ENCODE peak calls at places on chromosomes 16 and 17, in four cellular contexts. T, G, E and A are unnamed samples.

GRCh38 chr17:72295916-72296315 is 175.1 kb downstream of the SOX9 start:
- DNase-seq in E (no peak), T (no peak), G (no peak), A (no peak)

GRCh38 chr17:248337-249235 is 67.1 kb upstream of the DOC2B start:
- DNase-seq in G (no peak), T (no peak), E (no peak), A (no peak)

GRCh38 chr17:12591336-12591735 is 74.4 kb upstream of the MYOCD start:
- DNase-seq in E (peak; percentile 20), T (peak; percentile 25), G (no peak), A (no peak)

GRCh38 chr16:15653227-15653626 is 3.2 kb downstream of the NDE1 start:
- DNase-seq in E (no peak), T (peak; percentile 69), G (no peak), A (no peak)

GRCh38 chr16:28875134-28876015 is 2.9 kb upstream of the ATP2A1 start:
- DNase-seq in G (no peak), E (no peak), T (no peak), A (no peak)

GRCh38 chr17:72763981-72764380 is 328.5 kb downstream of the SLC39A11 start:
- DNase-seq in T (no peak), G (no peak), E (peak; percentile 38), A (no peak)

GRCh38 chr17:42050360-42051012 is at the start of gene C17orf113:
- DNase-seq in G (peak; percentile 48), E (peak; percentile 81), T (peak; percentile 29), A (no peak)

GRCh38 chr16:9946022-9946720 is 236.1 kb downstream of the GRIN2A start:
- DNase-seq in T (no peak), E (peak; percentile 51), G (no peak), A (no peak)

DNA sequence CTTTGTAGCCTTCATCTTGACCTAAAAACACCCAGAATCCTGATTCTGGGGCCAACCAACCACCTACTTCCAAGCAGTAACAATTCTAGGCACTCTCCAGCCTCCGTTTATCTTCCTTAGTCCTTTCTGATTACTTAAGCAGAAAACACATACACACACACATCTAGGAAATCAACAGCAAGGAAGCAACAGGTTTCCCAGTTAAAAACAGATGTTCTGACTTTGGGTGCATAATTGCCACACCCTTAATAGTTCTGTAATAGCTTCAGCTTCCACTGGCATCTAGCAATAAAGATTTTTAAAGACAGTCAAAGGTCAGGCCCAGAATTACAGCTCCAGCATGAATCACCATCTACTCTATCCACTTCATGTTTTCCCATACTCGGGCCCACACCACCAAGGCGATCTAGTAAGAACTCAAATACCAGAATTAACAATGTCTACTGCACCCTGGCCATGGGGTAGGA is 2.6 kb downstream of the ARHGAP17 start:
- DNase-seq in G (no peak), T (peak; percentile 76), E (no peak), A (no peak)
- H3K4me1 ChIP-seq in G (peaks cover 68% of the 10 kb centered on the region), T (peaks cover 76% of the 10 kb centered on the region), E (peaks cover 7% of the 10 kb centered on the region), A (peaks cover 59% of the 10 kb centered on the region)

DNA sequence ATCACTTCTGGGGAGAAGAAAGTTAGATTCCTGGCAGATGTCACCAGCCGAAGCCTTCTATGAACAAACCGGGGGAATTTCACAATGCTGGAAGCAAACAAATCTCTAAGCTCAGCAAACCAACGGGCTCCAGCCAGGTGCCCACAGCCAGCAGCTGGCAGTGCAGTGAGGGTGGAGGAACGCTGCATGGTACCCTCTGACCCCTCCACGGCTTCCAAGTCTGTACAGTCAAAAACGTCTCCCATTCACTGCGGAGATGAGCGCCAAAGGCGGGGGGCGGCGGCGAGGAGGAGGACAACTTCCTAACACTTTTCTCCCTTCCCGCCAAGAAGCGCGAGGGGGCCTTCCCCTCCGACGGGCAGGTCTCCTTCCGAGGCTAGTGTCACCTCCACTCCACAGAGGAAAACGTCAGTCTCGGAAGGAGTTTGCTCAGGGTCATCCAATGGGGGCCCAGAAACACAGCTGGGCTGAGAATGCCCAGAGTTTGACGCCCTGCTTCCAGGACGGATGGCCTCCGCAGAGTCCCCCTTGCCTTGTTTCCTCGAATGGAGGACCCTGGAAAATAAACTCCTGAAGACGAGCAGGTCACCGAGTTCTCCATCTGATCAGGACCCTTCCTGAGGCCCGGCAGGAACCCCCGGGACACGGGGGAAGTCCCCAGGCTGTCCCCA is 855 bp downstream of the ZNF598 start:
- DNase-seq in E (no peak), G (peak; percentile 24), T (no peak), A (no peak)
- H3K4me1 ChIP-seq in E (peaks cover 22% of the 10 kb centered on the region), G (peaks cover 47% of the 10 kb centered on the region), T (peaks cover 39% of the 10 kb centered on the region), A (peaks cover 63% of the 10 kb centered on the region)

GRCh38 chr17:50298018-50298417 is 23.8 kb downstream of the TMEM92 start:
- DNase-seq in T (no peak), E (no peak), G (no peak), A (no peak)

GRCh38 chr17:50299776-50300175 is 25.5 kb downstream of the TMEM92 start:
- DNase-seq in E (no peak), T (no peak), G (no peak), A (no peak)

GRCh38 chr17:50297407-50297865 is 23.2 kb downstream of the TMEM92 start:
- DNase-seq in E (peak; percentile 77), T (peak; percentile 73), G (peak; percentile 75), A (peak; percentile 82)

GRCh38 chr17:50292465-50292864 is 18.2 kb downstream of the TMEM92 start:
- DNase-seq in T (peak; percentile 75), E (no peak), G (no peak), A (no peak)

GRCh38 chr17:50295021-50295420 is 20.8 kb downstream of the TMEM92 start:
- DNase-seq in E (no peak), G (no peak), T (no peak), A (no peak)
- H3K4me1 ChIP-seq in E (peaks cover 1% of the 10 kb centered on the region), G (no peaks in the 10 kb centered on the region), T (peaks cover 48% of the 10 kb centered on the region), A (peaks cover 10% of the 10 kb centered on the region)

DNA sequence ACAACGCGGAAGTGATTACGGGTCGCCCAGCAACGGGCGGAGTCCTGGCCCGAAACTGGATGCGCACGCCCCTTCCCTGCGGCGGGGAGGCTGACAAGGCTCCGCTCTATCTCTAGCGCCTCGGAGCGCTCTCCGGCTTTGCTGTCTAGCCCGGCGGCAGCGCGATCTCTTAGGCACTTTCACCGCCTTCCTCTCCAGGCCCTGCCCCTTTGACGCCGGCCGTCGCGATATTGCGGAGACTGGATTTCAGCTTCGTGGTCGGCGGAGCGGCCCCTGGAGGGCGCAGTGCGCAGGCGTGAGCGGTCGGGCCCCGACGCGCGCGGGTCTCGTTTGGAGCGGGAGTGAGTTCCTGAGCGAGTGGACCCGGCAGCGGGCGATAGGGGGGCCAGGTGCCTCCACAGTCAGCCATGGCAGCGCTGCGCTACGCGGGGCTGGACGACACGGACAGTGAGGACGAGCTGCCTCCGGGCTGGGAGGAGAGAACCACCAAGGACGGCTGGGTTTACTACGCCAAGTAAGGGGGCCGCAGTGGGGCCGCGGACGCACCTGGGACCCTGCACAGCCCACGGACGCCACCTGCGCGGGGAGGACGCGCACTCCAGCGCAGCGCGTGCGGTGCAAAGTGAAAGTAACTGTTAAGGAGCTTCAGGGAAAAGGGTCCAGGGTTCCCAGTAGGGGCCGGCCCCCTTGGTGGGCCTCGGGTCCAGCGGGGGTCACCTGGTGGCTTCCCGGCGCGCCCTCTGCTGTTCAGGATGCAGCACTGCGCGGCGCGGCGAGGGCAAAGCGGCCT is at the start of gene WWOX:
- DNase-seq in G (peak; percentile 96), E (peak; percentile 98), T (peak; percentile 98), A (peak; percentile 95)
- H3K4me1 ChIP-seq in G (peaks cover 16% of the 10 kb centered on the region), E (peaks cover 7% of the 10 kb centered on the region), T (peaks cover 10% of the 10 kb centered on the region), A (peaks cover 11% of the 10 kb centered on the region)

GRCh38 chr17:49422714-49423113 is 8.0 kb upstream of the PHB1 start:
- DNase-seq in G (no peak), E (no peak), T (no peak), A (no peak)

GRCh38 chr17:49425004-49425286 is 10.3 kb upstream of the PHB1 start:
- DNase-seq in G (no peak), E (no peak), T (no peak), A (no peak)
- H3K4me1 ChIP-seq in G (no peaks in the 10 kb centered on the region), E (no peaks in the 10 kb centered on the region), T (no peaks in the 10 kb centered on the region), A (no peaks in the 10 kb centered on the region)

GRCh38 chr16:88968589-88969280 is 8.3 kb downstream of the CBFA2T3 start:
- DNase-seq in G (no peak), T (no peak), E (no peak), A (no peak)

GRCh38 chr16:88970539-88971065 is 6.4 kb downstream of the CBFA2T3 start:
- DNase-seq in T (no peak), G (no peak), E (no peak), A (no peak)

GRCh38 chr16:88967800-88968588 is 9.0 kb downstream of the CBFA2T3 start:
- DNase-seq in E (no peak), T (no peak), G (no peak), A (no peak)

GRCh38 chr16:88970095-88970494 is 6.9 kb downstream of the CBFA2T3 start:
- DNase-seq in T (no peak), G (no peak), E (no peak), A (no peak)

GRCh38 chr16:88969361-88969831 is 7.6 kb downstream of the CBFA2T3 start:
- DNase-seq in E (no peak), G (no peak), T (no peak), A (no peak)
- H3K4me1 ChIP-seq in E (no peaks in the 10 kb centered on the region), G (peaks cover 13% of the 10 kb centered on the region), T (no peaks in the 10 kb centered on the region), A (no peaks in the 10 kb centered on the region)

GRCh38 chr17:7583253-7584109 is at the start of gene MPDU1:
- DNase-seq in E (peak; percentile 98), T (peak; percentile 98), G (peak; percentile 95), A (peak; percentile 98)
- H3K4me1 ChIP-seq in E (peaks cover 19% of the 10 kb centered on the region), T (peaks cover 33% of the 10 kb centered on the region), G (peaks cover 50% of the 10 kb centered on the region), A (no peaks in the 10 kb centered on the region)

GRCh38 chr16:87832137-87832527 is 37.2 kb downstream of the SLC7A5 start:
- DNase-seq in T (no peak), G (no peak), E (no peak), A (no peak)
- H3K4me1 ChIP-seq in T (peaks cover 33% of the 10 kb centered on the region), G (no peaks in the 10 kb centered on the region), E (peaks cover 21% of the 10 kb centered on the region), A (peaks cover 20% of the 10 kb centered on the region)

GRCh38 chr17:46873941-46874645 is 22.7 kb downstream of the WNT9B start:
- DNase-seq in T (no peak), G (no peak), E (no peak), A (no peak)
- H3K4me1 ChIP-seq in T (no peaks in the 10 kb centered on the region), G (no peaks in the 10 kb centered on the region), E (no peaks in the 10 kb centered on the region), A (no peaks in the 10 kb centered on the region)

GRCh38 chr16:20901068-20901440 is 483 bp downstream of the LYRM1 start:
- DNase-seq in T (no peak), E (peak; percentile 46), G (peak; percentile 32), A (no peak)

GRCh38 chr16:20903889-20904506 is 3.4 kb downstream of the LYRM1 start:
- DNase-seq in G (no peak), T (no peak), E (no peak), A (no peak)

GRCh38 chr16:20901441-20902112 is 1.0 kb downstream of the LYRM1 start:
- DNase-seq in E (peak; percentile 56), T (no peak), G (no peak), A (peak; percentile 71)

GRCh38 chr16:20903116-20903888 is 2.7 kb downstream of the LYRM1 start:
- DNase-seq in E (no peak), T (no peak), G (no peak), A (no peak)

DNA sequence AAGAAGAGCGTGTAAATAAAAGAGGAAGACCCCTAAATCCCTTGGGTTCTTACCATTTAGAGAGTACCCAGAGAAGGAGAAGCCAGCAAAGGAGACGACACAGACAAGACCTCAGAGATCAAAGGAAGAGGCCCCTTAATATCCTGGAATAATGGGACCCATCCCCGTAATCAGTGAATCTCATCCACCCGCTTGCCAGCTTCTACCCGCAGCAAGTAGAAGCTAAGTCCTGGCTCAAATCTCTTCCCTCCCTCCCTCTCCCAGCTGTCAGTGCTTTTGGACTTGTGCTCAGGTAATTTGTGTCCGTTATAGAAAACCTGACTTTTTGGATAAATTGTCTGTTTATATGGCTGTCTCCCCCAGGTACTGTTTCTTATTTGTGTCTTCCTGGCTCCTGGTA is 1.9 kb downstream of the LYRM1 start:
- DNase-seq in G (no peak), T (no peak), E (no peak), A (no peak)
- H3K4me1 ChIP-seq in G (peaks cover 57% of the 10 kb centered on the region), T (peaks cover 62% of the 10 kb centered on the region), E (peaks cover 43% of the 10 kb centered on the region), A (peaks cover 83% of the 10 kb centered on the region)